ENCODE peak calls at places on chromosomes 3 and 15, in four cellular contexts. One of them, this sample, is unnamed.
A peak's percentile ranks its signal among the peaks of the same experiment; 100 is the strongest.

GRCh38 chr15:70488002-70488605 is 275.3 kb downstream of the UACA start:
- DNase-seq in hepatic stellate cell: peak; percentile 77
- DNase-seq in head of caudate nucleus: peak; percentile 75
- DNase-seq in HT1080: peak; percentile 62
- DNase-seq in this sample: no peak

GRCh38 chr3:5692446-5692845 is 504.9 kb downstream of the EDEM1 start:
- DNase-seq in hepatic stellate cell: no peak
- DNase-seq in head of caudate nucleus: no peak
- DNase-seq in HT1080: no peak
- DNase-seq in this sample: no peak

GRCh38 chr3:38099518-38099917 is 37.4 kb downstream of the ACAA1 start:
- DNase-seq in hepatic stellate cell: no peak
- DNase-seq in head of caudate nucleus: no peak
- DNase-seq in HT1080: no peak
- DNase-seq in this sample: no peak

GRCh38 chr3:59862686-59863085 is 812.9 kb upstream of the CFAP20DC start:
- DNase-seq in hepatic stellate cell: peak; percentile 22
- DNase-seq in head of caudate nucleus: no peak
- DNase-seq in HT1080: peak; percentile 91
- DNase-seq in this sample: no peak

GRCh38 chr3:46068526-46068925 is 41.2 kb upstream of the XCR1 start:
- DNase-seq in hepatic stellate cell: no peak
- DNase-seq in head of caudate nucleus: no peak
- DNase-seq in HT1080: no peak
- DNase-seq in this sample: no peak

GRCh38 chr15:70258369-70259029 is 160.8 kb upstream of the TLE3 start:
- DNase-seq in hepatic stellate cell: no peak
- DNase-seq in head of caudate nucleus: no peak
- DNase-seq in HT1080: no peak
- DNase-seq in this sample: no peak

GRCh38 chr15:45498701-45499100 is 23.9 kb downstream of the SLC30A4 start:
- DNase-seq in hepatic stellate cell: no peak
- DNase-seq in head of caudate nucleus: no peak
- DNase-seq in HT1080: no peak
- DNase-seq in this sample: no peak

GRCh38 chr3:194840661-194841514 is 155.2 kb downstream of the FAM43A start:
- DNase-seq in hepatic stellate cell: peak; percentile 20
- DNase-seq in head of caudate nucleus: no peak
- DNase-seq in HT1080: peak; percentile 69
- DNase-seq in this sample: no peak

GRCh38 chr15:68885070-68885469 is 45.3 kb upstream of the SPESP1 start:
- DNase-seq in hepatic stellate cell: peak; percentile 8
- DNase-seq in head of caudate nucleus: no peak
- DNase-seq in HT1080: peak; percentile 27
- DNase-seq in this sample: peak; percentile 74

GRCh38 chr15:69929905-69930630 is 167.6 kb downstream of the TLE3 start:
- DNase-seq in hepatic stellate cell: no peak
- DNase-seq in head of caudate nucleus: no peak
- DNase-seq in HT1080: no peak
- DNase-seq in this sample: peak; percentile 39

GRCh38 chr3:134369861-134370596 is 4.2 kb downstream of the AMOTL2 start:
- DNase-seq in hepatic stellate cell: no peak
- DNase-seq in head of caudate nucleus: no peak
- DNase-seq in HT1080: no peak
- DNase-seq in this sample: no peak

GRCh38 chr3:186181901-186182300 is 73.0 kb upstream of the ETV5 start:
- DNase-seq in hepatic stellate cell: no peak
- DNase-seq in head of caudate nucleus: no peak
- DNase-seq in HT1080: no peak
- DNase-seq in this sample: no peak

GRCh38 chr3:186454881-186455703 is 89.1 kb downstream of the CRYGS start:
- DNase-seq in hepatic stellate cell: no peak
- DNase-seq in head of caudate nucleus: no peak
- DNase-seq in HT1080: no peak
- DNase-seq in this sample: peak; percentile 72

GRCh38 chr3:2303567-2303966 is 204.9 kb downstream of the CNTN4 start:
- DNase-seq in hepatic stellate cell: no peak
- DNase-seq in head of caudate nucleus: no peak
- DNase-seq in HT1080: peak; percentile 12
- DNase-seq in this sample: no peak

GRCh38 chr3:46372492-46373359 is 2.0 kb downstream of the CCR5 start:
- DNase-seq in hepatic stellate cell: no peak
- DNase-seq in head of caudate nucleus: no peak
- DNase-seq in HT1080: peak; percentile 32
- DNase-seq in this sample: no peak

GRCh38 chr15:66936115-66936863 is 129.1 kb upstream of the SMAD3 start:
- DNase-seq in hepatic stellate cell: peak; percentile 51
- DNase-seq in head of caudate nucleus: no peak
- DNase-seq in HT1080: no peak
- DNase-seq in this sample: no peak

GRCh38 chr3:119562307-119562961 is 3.0 kb upstream of the CD80 start:
- DNase-seq in hepatic stellate cell: no peak
- DNase-seq in head of caudate nucleus: no peak
- DNase-seq in HT1080: no peak
- DNase-seq in this sample: no peak

GRCh38 chr15:80744826-80745225 is 34.3 kb upstream of the CEMIP start:
- DNase-seq in hepatic stellate cell: peak; percentile 35
- DNase-seq in head of caudate nucleus: no peak
- DNase-seq in HT1080: no peak
- DNase-seq in this sample: no peak

GRCh38 chr15:67185621-67186225 is 68.7 kb downstream of the AAGAB start:
- DNase-seq in hepatic stellate cell: no peak
- DNase-seq in head of caudate nucleus: no peak
- DNase-seq in HT1080: no peak
- DNase-seq in this sample: no peak

GRCh38 chr3:13665582-13666226 is 116.8 kb downstream of the FBLN2 start:
- DNase-seq in hepatic stellate cell: no peak
- DNase-seq in head of caudate nucleus: no peak
- DNase-seq in HT1080: no peak
- DNase-seq in this sample: no peak

GRCh38 chr15:101676965-101677364 is 24.8 kb upstream of the TM2D3 start:
- DNase-seq in hepatic stellate cell: no peak
- DNase-seq in head of caudate nucleus: no peak
- DNase-seq in HT1080: no peak
- DNase-seq in this sample: no peak

GRCh38 chr15:55649058-55649423 is 60.9 kb upstream of the PYGO1 start:
- DNase-seq in hepatic stellate cell: peak; percentile 51
- DNase-seq in head of caudate nucleus: no peak
- DNase-seq in HT1080: peak; percentile 42
- DNase-seq in this sample: no peak

GRCh38 chr15:75367406-75367912 is 948 bp downstream of the MAN2C1 start:
- DNase-seq in hepatic stellate cell: no peak
- DNase-seq in head of caudate nucleus: no peak
- DNase-seq in HT1080: no peak
- DNase-seq in this sample: no peak

GRCh38 chr15:70856884-70857546 is 3.1 kb upstream of the LARP6 start:
- DNase-seq in hepatic stellate cell: peak; percentile 92
- DNase-seq in head of caudate nucleus: peak; percentile 51
- DNase-seq in HT1080: peak; percentile 95
- DNase-seq in this sample: peak; percentile 95

GRCh38 chr3:145266368-145266767 is 894.6 kb downstream of the PLOD2 start:
- DNase-seq in hepatic stellate cell: no peak
- DNase-seq in head of caudate nucleus: no peak
- DNase-seq in HT1080: no peak
- DNase-seq in this sample: no peak

GRCh38 chr15:31487811-31488436 is 161.3 kb downstream of the KLF13 start:
- DNase-seq in hepatic stellate cell: peak; percentile 72
- DNase-seq in head of caudate nucleus: no peak
- DNase-seq in HT1080: no peak
- DNase-seq in this sample: peak; percentile 80

GRCh38 chr15:77550275-77551251 is 82.1 kb downstream of the LINGO1 start:
- DNase-seq in hepatic stellate cell: no peak
- DNase-seq in head of caudate nucleus: no peak
- DNase-seq in HT1080: no peak
- DNase-seq in this sample: no peak

GRCh38 chr15:98800437-98801233 is 152.3 kb downstream of the IGF1R start:
- DNase-seq in hepatic stellate cell: peak; percentile 32
- DNase-seq in head of caudate nucleus: peak; percentile 72
- DNase-seq in HT1080: peak; percentile 81
- DNase-seq in this sample: no peak

GRCh38 chr3:171810278-171811058 is at the start of gene PLD1:
- DNase-seq in hepatic stellate cell: peak; percentile 73
- DNase-seq in head of caudate nucleus: peak; percentile 85
- DNase-seq in HT1080: peak; percentile 88
- DNase-seq in this sample: peak; percentile 96

GRCh38 chr3:158532099-158532734 is 38.8 kb upstream of the MLF1 start:
- DNase-seq in hepatic stellate cell: peak; percentile 7
- DNase-seq in head of caudate nucleus: no peak
- DNase-seq in HT1080: peak; percentile 31
- DNase-seq in this sample: no peak

This sample was measured in esophagus muscularis mucosa.